ENCODE peak calls at places on chromosomes 6 and 20, in ten cellular contexts. One of them, this sample, is unnamed.

GRCh38 chr6:78089551-78089950 is 436.7 kb downstream of the MEI4 start:
- DNase-seq in suprapubic skin: no peak
- DNase-seq in H1: no peak
- DNase-seq in stomach: no peak
- DNase-seq in sigmoid colon: no peak
- DNase-seq in ovary: no peak
- DNase-seq in transverse colon: no peak
- DNase-seq in A549: no peak
- DNase-seq in K562: no peak
- DNase-seq in HepG2: no peak
- DNase-seq in this sample: no peak

GRCh38 chr6:36427781-36428345 is 14.8 kb downstream of the PXT1 start:
- DNase-seq in suprapubic skin: no peak
- DNase-seq in H1: no peak
- DNase-seq in stomach: no peak
- DNase-seq in sigmoid colon: no peak
- DNase-seq in ovary: no peak
- DNase-seq in transverse colon: no peak
- DNase-seq in A549: no peak
- DNase-seq in K562: peak; percentile 78
- DNase-seq in HepG2: no peak
- DNase-seq in this sample: no peak

GRCh38 chr20:1861347-1861987 is 33.7 kb upstream of the SIRPA start:
- DNase-seq in suprapubic skin: no peak
- DNase-seq in H1: no peak
- DNase-seq in stomach: no peak
- DNase-seq in sigmoid colon: no peak
- DNase-seq in ovary: no peak
- DNase-seq in transverse colon: peak; percentile 37
- DNase-seq in A549: no peak
- DNase-seq in K562: no peak
- DNase-seq in HepG2: no peak
- DNase-seq in this sample: no peak

GRCh38 chr20:51749674-51750036 is 18.5 kb downstream of the ATP9A start:
- DNase-seq in suprapubic skin: no peak
- DNase-seq in H1: no peak
- DNase-seq in stomach: no peak
- DNase-seq in sigmoid colon: no peak
- DNase-seq in ovary: no peak
- DNase-seq in transverse colon: no peak
- DNase-seq in A549: no peak
- DNase-seq in K562: no peak
- DNase-seq in HepG2: no peak
- DNase-seq in this sample: no peak

GRCh38 chr6:14758421-14759043 is 487.3 kb upstream of the JARID2 start:
- DNase-seq in suprapubic skin: no peak
- DNase-seq in H1: no peak
- DNase-seq in stomach: peak; percentile 41
- DNase-seq in sigmoid colon: no peak
- DNase-seq in ovary: no peak
- DNase-seq in transverse colon: no peak
- DNase-seq in A549: no peak
- DNase-seq in K562: no peak
- DNase-seq in HepG2: no peak
- DNase-seq in this sample: no peak

GRCh38 chr6:125509477-125509876 is 207.7 kb upstream of the HDDC2 start:
- DNase-seq in suprapubic skin: no peak
- DNase-seq in H1: no peak
- DNase-seq in stomach: no peak
- DNase-seq in sigmoid colon: no peak
- DNase-seq in ovary: no peak
- DNase-seq in transverse colon: no peak
- DNase-seq in A549: no peak
- DNase-seq in K562: no peak
- DNase-seq in HepG2: no peak
- DNase-seq in this sample: no peak

GRCh38 chr6:9028086-9028485 is 592.7 kb upstream of the SLC35B3 start:
- DNase-seq in suprapubic skin: no peak
- DNase-seq in H1: no peak
- DNase-seq in stomach: no peak
- DNase-seq in sigmoid colon: no peak
- DNase-seq in ovary: no peak
- DNase-seq in transverse colon: no peak
- DNase-seq in A549: no peak
- DNase-seq in K562: no peak
- DNase-seq in HepG2: no peak
- DNase-seq in this sample: no peak

GRCh38 chr20:64032706-64033624 is 3.0 kb upstream of the C20orf204 start:
- DNase-seq in suprapubic skin: no peak
- DNase-seq in H1: no peak
- DNase-seq in stomach: no peak
- DNase-seq in sigmoid colon: no peak
- DNase-seq in ovary: no peak
- DNase-seq in transverse colon: no peak
- DNase-seq in A549: no peak
- DNase-seq in K562: no peak
- DNase-seq in HepG2: no peak
- DNase-seq in this sample: no peak

GRCh38 chr20:57030611-57031600 is 235.5 kb downstream of the BMP7 start:
- DNase-seq in suprapubic skin: no peak
- DNase-seq in H1: no peak
- DNase-seq in stomach: no peak
- DNase-seq in sigmoid colon: no peak
- DNase-seq in ovary: no peak
- DNase-seq in transverse colon: no peak
- DNase-seq in A549: no peak
- DNase-seq in K562: no peak
- DNase-seq in HepG2: no peak
- DNase-seq in this sample: no peak

GRCh38 chr6:123849406-123849805 is 45.7 kb downstream of the NKAIN2 start:
- DNase-seq in suprapubic skin: no peak
- DNase-seq in H1: no peak
- DNase-seq in stomach: no peak
- DNase-seq in sigmoid colon: no peak
- DNase-seq in ovary: no peak
- DNase-seq in transverse colon: no peak
- DNase-seq in A549: no peak
- DNase-seq in K562: no peak
- DNase-seq in HepG2: no peak
- DNase-seq in this sample: no peak

GRCh38 chr6:126064257-126064993 is 78.1 kb downstream of the TRMT11 start:
- DNase-seq in suprapubic skin: no peak
- DNase-seq in H1: no peak
- DNase-seq in stomach: no peak
- DNase-seq in sigmoid colon: no peak
- DNase-seq in ovary: no peak
- DNase-seq in transverse colon: no peak
- DNase-seq in A549: no peak
- DNase-seq in K562: no peak
- DNase-seq in HepG2: no peak
- DNase-seq in this sample: no peak

GRCh38 chr6:109826551-109826950 is 135.5 kb downstream of the FIG4 start:
- DNase-seq in suprapubic skin: no peak
- DNase-seq in H1: no peak
- DNase-seq in stomach: no peak
- DNase-seq in sigmoid colon: no peak
- DNase-seq in ovary: no peak
- DNase-seq in transverse colon: no peak
- DNase-seq in A549: no peak
- DNase-seq in K562: no peak
- DNase-seq in HepG2: no peak
- DNase-seq in this sample: no peak

DNA sequence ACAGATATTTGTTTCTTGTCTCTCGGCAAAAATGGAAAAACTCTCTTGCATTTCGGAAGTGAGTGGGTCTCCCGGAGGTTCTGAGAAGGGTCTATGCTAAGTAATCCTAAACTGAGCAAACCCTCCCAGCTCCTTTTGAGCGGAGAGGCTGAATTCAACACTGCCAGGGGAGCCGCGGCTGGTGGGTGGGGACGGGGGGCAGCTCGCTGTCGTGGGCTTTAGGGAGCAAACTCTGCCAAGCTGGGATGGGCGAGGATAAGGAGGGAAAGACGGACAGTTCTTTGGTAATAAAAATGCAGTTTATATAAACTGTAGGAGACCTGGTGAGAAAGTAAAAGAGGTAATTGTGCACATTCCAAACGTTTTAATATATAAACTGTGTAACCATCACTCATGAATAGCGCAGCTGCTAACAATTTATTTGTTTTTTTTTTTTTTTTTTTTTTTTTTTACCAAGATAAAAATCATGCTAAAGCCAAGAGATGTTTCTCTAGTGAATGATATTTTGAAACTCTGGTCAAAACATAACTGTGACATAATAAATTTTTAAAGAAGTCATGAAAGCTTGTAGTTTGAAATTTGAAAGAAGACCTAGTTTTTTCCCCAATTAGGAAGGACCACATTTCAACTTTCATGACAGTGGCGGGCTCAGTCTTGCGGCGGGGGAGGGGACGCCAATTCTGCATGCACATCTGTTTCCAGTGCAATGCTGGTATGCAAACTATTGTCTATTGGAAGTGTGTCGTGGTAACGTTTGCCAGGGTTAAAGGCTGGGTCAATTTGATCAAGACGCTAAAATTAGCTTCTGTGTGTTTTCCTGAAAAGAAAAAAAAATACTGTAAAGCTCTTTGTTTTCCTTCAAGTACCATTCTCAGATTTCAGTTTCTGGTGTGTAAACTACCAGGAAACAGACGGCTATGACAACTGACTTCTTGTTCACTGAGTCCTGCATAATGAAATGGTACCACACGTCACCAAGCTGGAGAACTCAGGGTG is 211.8 kb downstream of the FOXC1 start:
- DNase-seq in suprapubic skin: no peak
- DNase-seq in H1: no peak
- DNase-seq in stomach: no peak
- DNase-seq in sigmoid colon: no peak
- DNase-seq in ovary: no peak
- DNase-seq in transverse colon: no peak
- DNase-seq in A549: no peak
- DNase-seq in K562: no peak
- DNase-seq in HepG2: peak; percentile 14
- DNase-seq in this sample: no peak
- H3K4me3 ChIP-seq in suprapubic skin: peak overlapping the region; percentile 24
- H3K4me3 ChIP-seq in H1: no peak overlapping the region
- H3K4me3 ChIP-seq in stomach: no peak overlapping the region
- H3K4me3 ChIP-seq in sigmoid colon: no peak overlapping the region
- H3K4me3 ChIP-seq in ovary: no peak overlapping the region
- H3K4me3 ChIP-seq in transverse colon: no peak overlapping the region
- H3K4me3 ChIP-seq in A549: no peak overlapping the region
- H3K4me3 ChIP-seq in K562: no peak overlapping the region
- H3K4me3 ChIP-seq in HepG2: no peak overlapping the region
- H3K4me3 ChIP-seq in this sample: peak overlapping the region; percentile 24

GRCh38 chr6:72376736-72377135 is 245.1 kb upstream of the KCNQ5 start:
- DNase-seq in suprapubic skin: no peak
- DNase-seq in H1: no peak
- DNase-seq in stomach: no peak
- DNase-seq in sigmoid colon: no peak
- DNase-seq in ovary: no peak
- DNase-seq in transverse colon: no peak
- DNase-seq in A549: no peak
- DNase-seq in K562: no peak
- DNase-seq in HepG2: no peak
- DNase-seq in this sample: no peak

GRCh38 chr6:72374864-72375263 is 247.0 kb upstream of the KCNQ5 start:
- DNase-seq in suprapubic skin: no peak
- DNase-seq in H1: no peak
- DNase-seq in stomach: no peak
- DNase-seq in sigmoid colon: no peak
- DNase-seq in ovary: no peak
- DNase-seq in transverse colon: no peak
- DNase-seq in A549: no peak
- DNase-seq in K562: no peak
- DNase-seq in HepG2: peak; percentile 15
- DNase-seq in this sample: no peak

GRCh38 chr6:72367439-72367838 is 254.4 kb upstream of the KCNQ5 start:
- DNase-seq in suprapubic skin: no peak
- DNase-seq in H1: no peak
- DNase-seq in stomach: no peak
- DNase-seq in sigmoid colon: no peak
- DNase-seq in ovary: no peak
- DNase-seq in transverse colon: no peak
- DNase-seq in A549: no peak
- DNase-seq in K562: no peak
- DNase-seq in HepG2: no peak
- DNase-seq in this sample: no peak

GRCh38 chr6:72374172-72374571 is 247.7 kb upstream of the KCNQ5 start:
- DNase-seq in suprapubic skin: no peak
- DNase-seq in H1: no peak
- DNase-seq in stomach: no peak
- DNase-seq in sigmoid colon: no peak
- DNase-seq in ovary: no peak
- DNase-seq in transverse colon: no peak
- DNase-seq in A549: no peak
- DNase-seq in K562: no peak
- DNase-seq in HepG2: no peak
- DNase-seq in this sample: no peak

GRCh38 chr6:72371473-72371872 is 250.4 kb upstream of the KCNQ5 start:
- DNase-seq in suprapubic skin: no peak
- DNase-seq in H1: no peak
- DNase-seq in stomach: no peak
- DNase-seq in sigmoid colon: no peak
- DNase-seq in ovary: no peak
- DNase-seq in transverse colon: no peak
- DNase-seq in A549: no peak
- DNase-seq in K562: no peak
- DNase-seq in HepG2: no peak
- DNase-seq in this sample: no peak
- TF ChIP-seq POLR2A in suprapubic skin: no peak
- TF ChIP-seq POLR2A in H1: no peak
- TF ChIP-seq POLR2A in stomach: no peak
- TF ChIP-seq POLR2A in sigmoid colon: no peak
- TF ChIP-seq POLR2A in ovary: no peak
- TF ChIP-seq POLR2A in transverse colon: no peak
- TF ChIP-seq POLR2A in A549: no peak
- TF ChIP-seq POLR2A in K562: no peak
- TF ChIP-seq POLR2A in HepG2: no peak
- TF ChIP-seq POLR2A in this sample: no peak

DNA sequence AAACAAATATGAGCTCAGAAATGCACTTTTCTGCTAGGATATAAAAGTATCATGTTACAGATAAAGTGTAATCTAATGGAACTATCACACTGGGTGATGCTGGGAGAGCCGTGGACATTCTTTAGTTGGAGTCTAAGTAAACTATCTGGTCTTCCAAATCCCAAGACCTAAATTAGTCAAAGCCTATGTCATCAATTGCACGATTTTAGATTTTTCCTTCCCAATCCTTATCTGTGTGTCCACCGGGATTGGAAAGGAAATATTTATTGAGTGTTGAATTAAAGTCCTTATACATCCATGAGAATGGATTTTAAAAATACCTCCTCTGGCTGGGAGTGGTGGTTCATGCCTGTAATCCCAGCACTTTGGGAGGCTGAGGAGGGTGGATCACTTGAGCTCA is 19.6 kb upstream of the MRAP2 start:
- DNase-seq in suprapubic skin: no peak
- DNase-seq in H1: no peak
- DNase-seq in stomach: no peak
- DNase-seq in sigmoid colon: no peak
- DNase-seq in ovary: no peak
- DNase-seq in transverse colon: no peak
- DNase-seq in A549: no peak
- DNase-seq in K562: no peak
- DNase-seq in HepG2: no peak
- DNase-seq in this sample: no peak
- TF ChIP-seq EP300 in suprapubic skin: no peak
- TF ChIP-seq EP300 in H1: no peak
- TF ChIP-seq EP300 in stomach: no peak
- TF ChIP-seq EP300 in sigmoid colon: no peak
- TF ChIP-seq EP300 in ovary: no peak
- TF ChIP-seq EP300 in transverse colon: no peak
- TF ChIP-seq EP300 in A549: no peak
- TF ChIP-seq EP300 in K562: no peak
- TF ChIP-seq EP300 in HepG2: no peak
- TF ChIP-seq EP300 in this sample: no peak

GRCh38 chr20:47359533-47360206 is 3.2 kb upstream of the ZMYND8 start:
- DNase-seq in suprapubic skin: no peak
- DNase-seq in H1: no peak
- DNase-seq in stomach: no peak
- DNase-seq in sigmoid colon: no peak
- DNase-seq in ovary: no peak
- DNase-seq in transverse colon: no peak
- DNase-seq in A549: no peak
- DNase-seq in K562: no peak
- DNase-seq in HepG2: no peak
- DNase-seq in this sample: no peak
- H3K4me3 ChIP-seq in suprapubic skin: peak overlapping the region; percentile 11
- H3K4me3 ChIP-seq in H1: no peak overlapping the region
- H3K4me3 ChIP-seq in stomach: no peak overlapping the region
- H3K4me3 ChIP-seq in sigmoid colon: no peak overlapping the region
- H3K4me3 ChIP-seq in ovary: no peak overlapping the region
- H3K4me3 ChIP-seq in transverse colon: no peak overlapping the region
- H3K4me3 ChIP-seq in A549: no peak overlapping the region
- H3K4me3 ChIP-seq in K562: peak overlapping the region; percentile 4
- H3K4me3 ChIP-seq in HepG2: peak overlapping the region; percentile 62
- H3K4me3 ChIP-seq in this sample: no peak overlapping the region